ENCODE peak calls at places on chromosome 12, in nine cellular contexts. S, H, G, R, Y, U, X, P and L are unnamed samples.

GRCh38 chr12:115710104-115710564 is 567.4 kb downstream of the MED13L start:
- DNase-seq in S (no peak), H (no peak), G (no peak), R (no peak), Y (no peak), U (no peak), X (no peak), P (peak; percentile 7), L (no peak)

GRCh38 chr12:131126662-131127173 is 173.0 kb downstream of the ADGRD1 start:
- DNase-seq in S (no peak), H (no peak), G (no peak), R (no peak), Y (no peak), U (no peak), X (no peak), P (no peak), L (no peak)

GRCh38 chr12:118549506-118550109 is 173.3 kb downstream of the SUDS3 start:
- DNase-seq in S (no peak), H (no peak), G (no peak), R (no peak), Y (no peak), U (no peak), X (no peak), P (no peak), L (no peak)

GRCh38 chr12:113909776-113910420 is 56.2 kb downstream of the RBM19 start:
- DNase-seq in S (no peak), H (no peak), G (no peak), R (no peak), Y (no peak), U (no peak), X (no peak), P (no peak), L (no peak)

GRCh38 chr12:77686760-77687159 is 143.9 kb upstream of the NAV3 start:
- DNase-seq in S (no peak), H (peak; percentile 20), G (no peak), R (no peak), Y (no peak), U (no peak), X (no peak), P (no peak), L (peak; percentile 18)

GRCh38 chr12:4214912-4215861 is 58.4 kb upstream of the CCND2 start:
- DNase-seq in S (no peak), H (no peak), G (peak; percentile 44), R (no peak), Y (peak; percentile 12), U (peak; percentile 89), X (no peak), P (peak; percentile 64), L (no peak)

GRCh38 chr12:130545475-130545874 is 170.6 kb downstream of the RIMBP2 start:
- DNase-seq in S (no peak), H (no peak), G (no peak), R (no peak), Y (no peak), U (no peak), X (no peak), P (no peak), L (no peak)

GRCh38 chr12:84585996-84586395 is 326.6 kb downstream of the SLC6A15 start:
- DNase-seq in S (no peak), H (no peak), G (no peak), R (no peak), Y (no peak), U (no peak), X (no peak), P (no peak), L (no peak)

GRCh38 chr12:75596406-75596805 is 85.0 kb upstream of the KRR1 start:
- DNase-seq in S (no peak), H (no peak), G (no peak), R (no peak), Y (no peak), U (no peak), X (no peak), P (no peak), L (no peak)

GRCh38 chr12:75592086-75592485 is 80.7 kb upstream of the KRR1 start:
- DNase-seq in S (no peak), H (no peak), G (no peak), R (no peak), Y (no peak), U (no peak), X (no peak), P (no peak), L (no peak)

GRCh38 chr12:75589801-75590200 is 78.4 kb upstream of the KRR1 start:
- DNase-seq in S (no peak), H (no peak), G (no peak), R (no peak), Y (no peak), U (no peak), X (no peak), P (no peak), L (no peak)

GRCh38 chr12:75591628-75592027 is 80.2 kb upstream of the KRR1 start:
- DNase-seq in S (no peak), H (no peak), G (no peak), R (no peak), Y (no peak), U (no peak), X (no peak), P (no peak), L (no peak)

DNA sequence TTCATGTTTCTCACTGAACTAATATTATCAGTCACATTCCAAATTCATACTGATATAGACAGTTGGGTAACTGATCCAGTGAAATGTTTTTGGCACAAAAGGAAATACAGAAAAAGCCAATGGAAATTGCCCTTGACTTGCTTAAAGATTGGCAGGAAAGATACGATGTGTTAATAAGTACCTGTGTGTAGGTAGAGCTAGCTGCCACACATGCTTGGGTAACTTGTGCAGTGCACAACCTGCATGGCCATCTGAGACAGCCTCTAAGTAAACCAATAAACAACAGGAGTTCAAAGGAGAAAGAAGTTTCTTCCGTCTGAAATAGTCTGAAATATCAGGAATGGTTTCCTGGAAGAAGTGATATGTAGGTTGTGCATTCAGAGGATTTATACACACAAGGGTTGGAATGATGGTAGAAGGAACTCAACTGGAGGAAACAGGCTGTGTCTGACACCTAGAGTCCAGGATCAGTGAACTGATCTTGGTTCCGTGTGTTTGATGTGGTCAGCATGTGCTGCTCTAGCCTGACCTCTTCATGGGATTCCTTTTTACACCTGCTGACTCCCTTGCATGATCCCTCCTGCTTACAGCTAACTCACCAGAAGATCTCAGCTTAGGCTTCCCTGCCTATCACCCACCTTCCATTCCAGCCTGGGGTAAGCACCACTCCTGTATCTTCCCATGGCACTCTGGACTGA is 81.4 kb upstream of the KRR1 start:
- DNase-seq in S (no peak), H (no peak), G (no peak), R (no peak), Y (no peak), U (no peak), X (no peak), P (no peak), L (no peak)
- TF ChIP-seq POLR2AphosphoS5 in S (no peak), H (no peak), G (no peak), R (no peak), Y (no peak), U (no peak), X (no peak), P (no peak), L (no peak)

DNA sequence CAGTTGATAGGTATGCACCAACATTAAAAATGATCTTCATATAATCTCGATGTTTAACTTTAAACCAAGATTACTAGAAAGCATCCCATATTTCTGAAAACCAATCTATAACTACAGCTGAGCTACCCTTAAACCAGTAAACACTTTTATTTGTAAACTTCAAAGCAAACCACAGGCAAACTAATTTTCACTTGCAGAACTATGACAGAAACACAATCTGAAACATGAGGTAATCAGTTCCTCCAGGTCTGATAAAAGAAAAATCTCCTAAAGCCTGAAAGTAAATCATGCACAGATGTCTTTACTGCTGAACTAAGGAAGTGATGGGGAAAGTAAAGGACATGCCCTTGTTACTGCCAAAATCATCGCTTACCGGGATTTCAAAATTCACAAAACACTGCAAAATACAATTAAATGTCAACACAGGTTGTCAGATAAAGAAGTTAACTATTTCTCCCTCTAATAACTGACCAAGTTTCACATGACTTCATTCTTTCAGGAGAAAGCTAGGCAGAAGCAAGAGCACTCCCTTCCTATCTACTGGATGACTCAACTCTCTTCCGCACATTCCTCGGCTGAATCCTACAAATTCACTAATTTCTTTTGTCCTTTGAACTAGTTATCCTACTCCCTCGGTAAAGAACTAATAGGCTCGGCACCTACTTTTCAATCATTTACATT is 1.5 kb downstream of the EEA1 start:
- DNase-seq in S (no peak), H (peak; percentile 70), G (no peak), R (no peak), Y (peak; percentile 17), U (no peak), X (no peak), P (no peak), L (peak; percentile 81)
- H3K4me3 ChIP-seq in S (peak overlapping the region; percentile 68), H (peak overlapping the region; percentile 66), G (peak overlapping the region; percentile 94), R (peak overlapping the region; percentile 86), Y (peak overlapping the region; percentile 74), U (peak overlapping the region; percentile 74), X (peak overlapping the region; percentile 89), P (peak overlapping the region; percentile 96), L (peak overlapping the region; percentile 91)

DNA sequence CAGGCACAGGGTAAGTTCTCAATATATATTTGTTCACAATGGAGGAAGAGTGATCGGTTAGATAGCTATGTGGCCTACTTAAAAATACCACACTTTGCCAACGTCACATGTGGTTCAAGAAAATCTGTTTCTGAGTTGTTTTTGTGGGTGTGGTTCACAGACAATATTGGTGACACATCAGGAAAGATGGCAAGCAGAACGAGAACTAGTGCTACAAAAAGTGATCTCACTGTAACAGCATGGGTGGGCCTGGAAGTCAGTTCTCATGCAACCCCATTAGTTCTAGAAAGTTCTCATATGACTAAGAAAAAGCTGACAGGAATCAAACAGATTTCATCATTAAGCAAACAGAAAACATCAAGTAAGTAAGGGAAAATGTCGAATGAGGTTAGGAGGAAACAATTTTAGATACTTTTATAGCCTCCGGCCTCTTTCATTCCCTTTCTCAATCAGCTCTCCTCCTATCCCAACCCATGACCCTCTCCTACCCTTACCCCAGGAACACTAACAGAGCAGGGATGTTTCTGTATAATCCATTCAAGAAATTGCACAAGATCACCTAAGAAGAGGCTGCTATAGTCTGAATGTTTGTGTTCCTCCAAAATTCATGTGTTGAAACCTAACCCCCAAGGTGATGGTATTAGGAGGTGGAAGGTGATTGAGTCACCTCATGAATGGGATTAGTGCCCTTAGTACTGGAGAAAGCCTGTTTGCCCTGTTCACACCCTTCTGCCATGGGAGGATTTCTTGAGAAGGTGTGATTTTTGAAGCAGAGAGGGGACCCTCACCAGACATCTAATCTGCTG is 15.5 kb upstream of the NTN4 start:
- DNase-seq in S (peak; percentile 60), H (no peak), G (no peak), R (no peak), Y (no peak), U (no peak), X (no peak), P (no peak), L (peak; percentile 85)
- H3K27ac ChIP-seq in S (no peak overlapping the region), H (no peak overlapping the region), G (peak overlapping the region; percentile 73), R (peak overlapping the region; percentile 59), Y (no peak overlapping the region), U (no peak overlapping the region), X (peak overlapping the region; percentile 69), P (peak overlapping the region; percentile 41), L (peak overlapping the region; percentile 74)

DNA sequence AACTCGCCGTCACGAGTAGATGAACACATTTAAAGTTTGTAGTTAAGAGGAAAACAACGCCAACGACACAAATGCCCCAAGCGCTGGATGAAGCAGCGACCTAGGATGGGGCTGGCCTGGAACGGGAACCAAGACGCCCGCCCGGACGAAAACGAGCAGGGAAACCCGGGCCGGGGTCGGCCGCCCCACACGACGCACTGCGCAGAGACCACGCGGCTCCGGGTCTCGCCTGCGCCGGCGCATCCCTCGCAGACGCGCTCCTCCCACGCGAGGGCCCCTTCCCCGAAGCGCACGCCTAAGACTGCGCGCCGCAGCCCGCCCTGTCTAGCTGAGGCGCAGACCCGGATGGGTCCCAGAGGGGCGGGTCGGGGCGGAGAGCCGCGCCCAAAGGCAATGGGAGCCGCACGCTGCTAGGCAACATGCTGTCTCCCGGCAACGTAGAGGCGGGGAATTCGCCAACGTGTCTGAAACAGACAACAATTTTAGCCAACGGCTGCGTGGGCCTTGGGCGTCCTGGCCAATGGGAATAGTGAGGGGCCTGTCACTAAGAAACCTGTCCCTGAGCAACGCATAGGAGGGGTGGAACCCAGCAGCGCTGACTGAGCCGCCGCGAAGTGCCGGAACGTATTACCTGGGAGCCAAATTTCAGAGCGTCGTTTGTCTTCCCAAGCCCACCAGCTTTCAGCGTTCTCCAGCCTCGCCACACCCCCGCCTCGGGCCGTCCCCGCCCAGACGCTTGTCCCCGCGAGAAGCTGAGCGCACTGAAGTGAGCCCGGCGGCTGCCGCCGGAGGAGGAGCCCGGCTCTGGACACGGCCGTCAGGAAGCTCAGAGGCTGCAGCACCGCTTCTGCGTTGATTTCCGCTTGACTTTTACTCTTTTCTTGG is 21.0 kb upstream of the CHFR start:
- DNase-seq in S (no peak), H (peak; percentile 99), G (peak; percentile 87), R (peak; percentile 97), Y (peak; percentile 47), U (peak; percentile 89), X (peak; percentile 97), P (peak; percentile 97), L (peak; percentile 97)
- TF ChIP-seq POLR2AphosphoS5 in S (no peak), H (peak; percentile 86), G (peak; percentile 60), R (peak; percentile 53), Y (no peak), U (peak; percentile 66), X (peak; percentile 73), P (peak; percentile 66), L (peak; percentile 29)